ENCODE peak calls at places on chromosomes 5 and 9, in six cellular contexts. G, F, E, Y, A and Z are unnamed samples.

GRCh38 chr9:100014846-100015245 is 84.0 kb downstream of the ERP44 start:
- DNase-seq in G (no peak), Y (no peak), E (no peak), F (no peak), A (no peak), Z (no peak)

GRCh38 chr5:174935854-174936474 is 211.6 kb downstream of the MSX2 start:
- DNase-seq in G (peak; percentile 65), F (peak; percentile 83), Y (peak; percentile 72), E (peak; percentile 63), A (no peak), Z (no peak)

GRCh38 chr5:174849426-174849825 is 125.0 kb downstream of the MSX2 start:
- DNase-seq in A (no peak), F (no peak), G (no peak), Y (no peak), E (no peak), Z (no peak)

GRCh38 chr5:55036477-55036876 is 12.4 kb downstream of the GZMK start:
- DNase-seq in F (no peak), E (no peak), Y (no peak), G (no peak), A (no peak), Z (no peak)

GRCh38 chr5:138169124-138169523 is 9.3 kb downstream of the BRD8 start:
- DNase-seq in A (no peak), Y (no peak), F (no peak), G (no peak), E (no peak), Z (no peak)

GRCh38 chr5:154923441-154924430 is 14.3 kb downstream of the GEMIN5 start:
- DNase-seq in E (no peak), A (no peak), G (no peak), F (no peak), Y (no peak), Z (no peak)

GRCh38 chr5:124748687-124749594 is 2.5 kb upstream of the ZNF608 start:
- DNase-seq in E (peak; percentile 75), F (peak; percentile 94), G (peak; percentile 92), A (no peak), Y (peak; percentile 59), Z (no peak)

GRCh38 chr5:126508962-126509279 is 85.7 kb downstream of the GRAMD2B start:
- DNase-seq in F (no peak), Y (no peak), E (no peak), G (no peak), A (no peak), Z (no peak)

GRCh38 chr9:107486674-107487520 is 2.7 kb downstream of the KLF4 start:
- DNase-seq in A (no peak), G (no peak), Y (no peak), E (no peak), F (no peak), Z (no peak)

GRCh38 chr5:139138109-139138508 is 60.1 kb downstream of the SIL1 start:
- DNase-seq in F (no peak), E (no peak), A (no peak), Y (no peak), G (no peak), Z (no peak)

GRCh38 chr5:131610198-131611063 is 24.6 kb downstream of the RAPGEF6 start:
- DNase-seq in F (no peak), A (no peak), G (no peak), E (no peak), Y (no peak), Z (no peak)

GRCh38 chr5:86679529-86679928 is 61.8 kb downstream of the COX7C start:
- DNase-seq in A (no peak), G (no peak), Y (peak; percentile 2), E (no peak), F (peak; percentile 67), Z (no peak)

GRCh38 chr9:28378236-28378635 is 805.0 kb upstream of the C9orf72 start:
- DNase-seq in E (no peak), G (no peak), F (no peak), A (no peak), Y (no peak), Z (no peak)

GRCh38 chr5:98769006-98769255 is 4.5 kb upstream of the RGMB start:
- DNase-seq in A (no peak), Y (no peak), F (no peak), E (no peak), G (no peak), Z (no peak)

GRCh38 chr9:126309427-126310179 is 17.0 kb upstream of the MVB12B start:
- DNase-seq in Y (no peak), E (no peak), A (no peak), F (no peak), G (no peak), Z (no peak)

GRCh38 chr5:61020415-61020814 is 75.4 kb downstream of the NDUFAF2 start:
- DNase-seq in Y (no peak), A (no peak), F (no peak), G (no peak), E (no peak), Z (no peak)

GRCh38 chr5:32030686-32031478 is 143.2 kb downstream of the GOLPH3 start:
- DNase-seq in E (no peak), G (no peak), Y (no peak), A (no peak), F (no peak), Z (no peak)

GRCh38 chr5:176533894-176534611 is 3.1 kb downstream of the RNF44 start:
- DNase-seq in A (no peak), F (no peak), E (no peak), G (no peak), Y (no peak), Z (no peak)

GRCh38 chr5:67971223-67971830 is 244.2 kb upstream of the PIK3R1 start:
- DNase-seq in G (no peak), A (no peak), E (no peak), F (no peak), Y (no peak), Z (no peak)

GRCh38 chr5:148988328-148988727 is 74.5 kb downstream of the SH3TC2 start:
- DNase-seq in E (no peak), G (no peak), Y (no peak), A (no peak), F (no peak), Z (no peak)

GRCh38 chr9:83472764-83473163 is 65.4 kb downstream of the FRMD3 start:
- DNase-seq in E (no peak), A (no peak), G (no peak), F (no peak), Y (no peak), Z (no peak)

GRCh38 chr5:146302428-146302827 is 36.2 kb upstream of the POU4F3 start:
- DNase-seq in F (no peak), E (no peak), G (no peak), A (no peak), Y (no peak), Z (no peak)

GRCh38 chr9:18544456-18544855 is 70.5 kb downstream of the ADAMTSL1 start:
- DNase-seq in Y (no peak), E (no peak), A (no peak), F (no peak), G (no peak), Z (no peak)

GRCh38 chr5:58933891-58934628 is 351.2 kb downstream of the RAB3C start:
- DNase-seq in E (no peak), F (no peak), G (no peak), Y (no peak), A (no peak), Z (no peak)

GRCh38 chr5:147963948-147964693 is 57.8 kb upstream of the C5orf46 start:
- DNase-seq in A (no peak), E (no peak), G (no peak), F (peak; percentile 23), Y (no peak), Z (no peak)

GRCh38 chr5:160438316-160439204 is 16.9 kb downstream of the PTTG1 start:
- DNase-seq in E (peak; percentile 59), Y (peak; percentile 38), F (peak; percentile 92), A (peak; percentile 26), G (peak; percentile 40), Z (peak; percentile 17)

GRCh38 chr5:151068189-151068570 is 12.7 kb downstream of the TNIP1 start:
- DNase-seq in F (no peak), Y (no peak), A (no peak), E (no peak), G (no peak), Z (no peak)

GRCh38 chr9:135811796-135812195 is 95.5 kb downstream of the CAMSAP1 start:
- DNase-seq in Y (no peak), E (peak; percentile 8), G (no peak), A (no peak), F (peak; percentile 77), Z (no peak)

GRCh38 chr5:69149676-69150010 is 17.3 kb upstream of the CCNB1 start:
- DNase-seq in Y (no peak), G (no peak), E (no peak), A (no peak), F (no peak), Z (no peak)

GRCh38 chr9:4420351-4420750 is 69.9 kb upstream of the SLC1A1 start:
- DNase-seq in E (no peak), Y (no peak), F (no peak), A (no peak), G (no peak), Z (no peak)

GRCh38 chr9:31958572-31958971 is 425.9 kb upstream of the ACO1 start:
- DNase-seq in G (no peak), F (no peak), A (no peak), E (no peak), Y (no peak), Z (no peak)

GRCh38 chr5:80043187-80043586 is 8.0 kb downstream of the THBS4 start:
- DNase-seq in G (no peak), A (no peak), Y (no peak), F (no peak), E (no peak), Z (no peak)

GRCh38 chr5:113167985-113168384 is 191.4 kb downstream of the DCP2 start:
- DNase-seq in Y (no peak), F (no peak), G (no peak), E (no peak), A (no peak), Z (no peak)

GRCh38 chr5:58188287-58188651 is 271.6 kb downstream of the PLK2 start:
- DNase-seq in E (no peak), G (no peak), A (no peak), F (no peak), Y (no peak), Z (no peak)